ENCODE peak calls at places on chromosomes 7 and 10, in ten cellular contexts. H is activated CD8-positive, alpha-beta memory T cell treated with anti-CD3 and anti-CD28 coated beads, Interleukin-2, amount 50 U/mL, for 48 hours; Q is activated T-cell treated with anti-CD3 and anti-CD28 coated beads for 24 hours; V is GM23338; W is foreskin keratinocyte; R is fibroblast of the aortic adventitia; D is NCI-H1436; T is AG09319; I is omental fat pad; B is NCI-H1105 treated with DMSO at 0.1 percent for 48 hours. Z is an unnamed sample.
A peak's percentile ranks its signal among the peaks of the same experiment; 100 is the strongest.

GRCh38 chr7:28417321-28417940 is 5.1 kb downstream of the CREB5 start:
- DNase-seq in B (no peak), R (no peak), D (no peak), W (no peak), I (no peak), V (no peak), H (no peak), Q (no peak), T (no peak), Z (no peak)

GRCh38 chr7:148620749-148621372 is 30.3 kb downstream of the C7orf33 start:
- DNase-seq in D (no peak), H (no peak), I (no peak), T (no peak), W (no peak), R (no peak), B (no peak), V (no peak), Q (no peak), Z (no peak)

GRCh38 chr7:123548406-123548805 is 9.2 kb downstream of the NDUFA5 start:
- DNase-seq in H (no peak), I (no peak), D (no peak), V (no peak), B (no peak), R (no peak), Q (no peak), T (no peak), W (no peak), Z (no peak)

GRCh38 chr7:33459340-33459751 is 330.0 kb downstream of the BBS9 start:
- DNase-seq in R (peak; percentile 78), T (peak; percentile 18), I (no peak), V (peak; percentile 80), W (peak; percentile 16), B (peak; percentile 75), H (no peak), D (peak; percentile 32), Q (no peak), Z (no peak)

GRCh38 chr10:116721048-116721897 is 21.1 kb downstream of the HSPA12A start:
- DNase-seq in W (no peak), H (no peak), D (no peak), T (no peak), V (no peak), I (no peak), B (no peak), R (no peak), Q (no peak), Z (no peak)

GRCh38 chr10:107545717-107546116 is 381.2 kb upstream of the SORCS1 start:
- DNase-seq in Q (no peak), H (no peak), B (no peak), T (no peak), W (no peak), R (no peak), D (no peak), I (no peak), V (no peak), Z (no peak)

GRCh38 chr7:122255454-122255853 is 49.1 kb downstream of the FEZF1 start:
- DNase-seq in W (no peak), I (no peak), T (no peak), H (no peak), Q (no peak), B (no peak), R (no peak), D (peak; percentile 19), V (peak; percentile 28), Z (no peak)

GRCh38 chr10:132565516-132566209 is 28.1 kb downstream of the INPP5A start:
- DNase-seq in V (no peak), W (no peak), H (no peak), T (no peak), D (no peak), Q (no peak), I (no peak), B (no peak), R (no peak), Z (no peak)

GRCh38 chr7:40996330-40996729 is 706.6 kb downstream of the INHBA start:
- DNase-seq in W (no peak), B (no peak), R (peak; percentile 65), Q (no peak), T (no peak), V (no peak), H (no peak), I (no peak), D (no peak), Z (no peak)

GRCh38 chr10:30804478-30805055 is 175.0 kb upstream of the LYZL2 start:
- DNase-seq in I (no peak), Q (no peak), W (no peak), H (no peak), D (no peak), V (no peak), R (peak; percentile 91), T (no peak), B (no peak), Z (no peak)

GRCh38 chr10:27815261-27815660 is 69.6 kb upstream of the MKX start:
- DNase-seq in T (no peak), D (no peak), H (no peak), R (no peak), Q (no peak), I (no peak), V (no peak), W (no peak), B (no peak), Z (no peak)

GRCh38 chr7:44335184-44335583 is 9.8 kb upstream of the CAMK2B start:
- DNase-seq in H (no peak), R (no peak), I (no peak), W (no peak), B (no peak), T (no peak), Q (no peak), D (no peak), V (no peak), Z (no peak)

GRCh38 chr10:42149027-42149700 is 489.2 kb downstream of the ZNF33B start:
- DNase-seq in W (no peak), H (no peak), V (no peak), B (no peak), Q (no peak), T (no peak), I (no peak), D (no peak), R (no peak), Z (no peak)

GRCh38 chr7:82528577-82529305 is 85.2 kb upstream of the CACNA2D1 start:
- DNase-seq in R (peak; percentile 78), H (no peak), Q (no peak), I (no peak), T (no peak), B (no peak), V (no peak), W (no peak), D (no peak), Z (no peak)

GRCh38 chr10:6621536-6621935 is 41.5 kb upstream of the PRKCQ start:
- DNase-seq in T (no peak), W (no peak), H (no peak), R (peak; percentile 0), I (no peak), B (no peak), Q (no peak), D (no peak), V (no peak), Z (no peak)

GRCh38 chr10:125991009-125991788 is 94.8 kb downstream of the FANK1 start:
- DNase-seq in Q (no peak), I (no peak), V (no peak), W (no peak), D (peak; percentile 8), R (no peak), B (no peak), H (no peak), T (no peak), Z (no peak)

GRCh38 chr7:24851791-24852190 is 94.5 kb upstream of the GSDME start:
- DNase-seq in T (no peak), B (no peak), W (no peak), Q (no peak), D (no peak), R (no peak), H (no peak), V (no peak), I (no peak), Z (no peak)

GRCh38 chr7:158824028-158824427 is 5.3 kb downstream of the ESYT2 start:
- DNase-seq in W (no peak), Q (peak; percentile 46), T (no peak), H (peak; percentile 60), I (no peak), V (no peak), B (no peak), R (no peak), D (no peak), Z (no peak)

GRCh38 chr10:88456730-88457129 is 126.4 kb downstream of the RNLS start:
- DNase-seq in T (peak; percentile 51), H (no peak), Q (no peak), W (no peak), I (no peak), B (no peak), D (no peak), V (no peak), R (peak; percentile 85), Z (no peak)

GRCh38 chr10:85012305-85012704 is 683.9 kb downstream of the CCSER2 start:
- DNase-seq in T (no peak), R (no peak), V (no peak), B (no peak), H (no peak), D (peak; percentile 17), W (no peak), I (no peak), Q (no peak), Z (no peak)

GRCh38 chr7:84317536-84317935 is 122.9 kb upstream of the SEMA3A start:
- DNase-seq in W (no peak), D (no peak), R (peak; percentile 51), V (no peak), Q (no peak), H (no peak), B (no peak), I (no peak), T (no peak), Z (no peak)

GRCh38 chr10:119198438-119198837 is 8.9 kb upstream of the GRK5 start:
- DNase-seq in W (no peak), Q (no peak), V (peak; percentile 82), T (no peak), I (no peak), H (no peak), D (no peak), R (no peak), B (no peak), Z (no peak)

GRCh38 chr7:55546826-55547225 is 25.5 kb downstream of the VOPP1 start:
- DNase-seq in V (no peak), R (peak; percentile 75), I (peak; percentile 60), W (peak; percentile 75), B (peak; percentile 48), T (peak; percentile 43), H (no peak), Q (no peak), D (peak; percentile 16), Z (peak; percentile 71)

GRCh38 chr7:29810297-29810696 is 4.0 kb downstream of the WIPF3 start:
- DNase-seq in T (no peak), H (no peak), I (no peak), D (no peak), R (no peak), V (no peak), B (no peak), Q (no peak), W (no peak), Z (no peak)

GRCh38 chr7:26284995-26285632 is 6.5 kb upstream of the SNX10 start:
- DNase-seq in B (no peak), T (no peak), W (no peak), V (peak; percentile 36), I (no peak), Q (no peak), R (no peak), D (peak; percentile 8), H (no peak), Z (no peak)

GRCh38 chr10:94197241-94197640 is 165.5 kb downstream of the NOC3L start:
- DNase-seq in I (no peak), T (no peak), V (no peak), D (no peak), B (no peak), R (no peak), H (no peak), W (no peak), Q (no peak), Z (no peak)

GRCh38 chr7:105097619-105098018 is 83.6 kb downstream of the KMT2E start:
- DNase-seq in V (no peak), B (no peak), H (no peak), T (peak; percentile 73), D (no peak), R (peak; percentile 85), I (no peak), Q (no peak), W (peak; percentile 37), Z (no peak)

GRCh38 chr7:100577103-100577502 is 3.4 kb upstream of the SAP25 start:
- DNase-seq in W (no peak), Q (no peak), T (no peak), D (no peak), B (no peak), H (no peak), R (no peak), I (no peak), V (no peak), Z (no peak)